ENCODE peak calls at places on chromosomes 4 and X, in seven cellular contexts. U, G, E, F, V, M and W are unnamed samples. For H3K4me1 and H3K9me3, the result is how much of the 10 kb centered on the place peaks cover.

GRCh38 chr4:86114563-86114962 is 245.3 kb downstream of the MAPK10 start:
- DNase-seq in U (no peak), G (no peak), E (no peak), F (no peak), V (no peak), M (no peak), W (no peak)

GRCh38 chr4:143667461-143667860 is 33.0 kb downstream of the FREM3 start:
- DNase-seq in U (peak), G (peak), E (peak), F (no peak), V (peak), M (peak), W (no peak)

GRCh38 chrX:121755541-121755940 is 708.1 kb downstream of the GLUD2 start:
- DNase-seq in U (no peak), G (no peak), E (peak), F (no peak), V (no peak), M (no peak), W (no peak)

GRCh38 chrX:16839852-16840460 is 30.2 kb downstream of the RBBP7 start:
- DNase-seq in U (no peak), G (no peak), E (peak), F (no peak), V (no peak), M (no peak), W (peak)

GRCh38 chr4:186762865-186763264 is 39.2 kb upstream of the FAT1 start:
- DNase-seq in U (no peak), G (no peak), E (no peak), F (no peak), V (no peak), M (no peak), W (no peak)

GRCh38 chrX:130902783-130903613 is at the start of gene ENOX2:
- DNase-seq in U (peak), G (peak), E (peak), F (peak), V (peak), M (peak), W (peak)

GRCh38 chrX:11531226-11531625 is 134.5 kb downstream of the ARHGAP6 start:
- DNase-seq in U (no peak), G (peak), E (no peak), F (peak), V (no peak), M (no peak), W (no peak)

GRCh38 chrX:69431417-69431816 is 72.7 kb upstream of the NALF2 start:
- DNase-seq in U (no peak), G (no peak), E (no peak), F (no peak), V (no peak), M (no peak), W (no peak)

GRCh38 chr4:61740950-61741638 is 541.0 kb downstream of the ADGRL3 start:
- DNase-seq in U (no peak), G (no peak), E (peak), F (no peak), V (peak), M (no peak), W (peak)

GRCh38 chrX:107729558-107730297 is 45.9 kb downstream of the TSC22D3 start:
- DNase-seq in U (no peak), G (no peak), E (no peak), F (no peak), V (peak), M (no peak), W (peak)

GRCh38 chr4:835148-836002 is 9.4 kb upstream of the CPLX1 start:
- DNase-seq in U (peak), G (no peak), E (no peak), F (no peak), V (peak), M (peak), W (no peak)

GRCh38 chr4:132691668-132692067 is 457.4 kb upstream of the PCDH10 start:
- DNase-seq in U (no peak), G (peak), E (no peak), F (no peak), V (no peak), M (no peak), W (no peak)

GRCh38 chrX:94831364-94831763 is 1157.4 kb downstream of the FAM133A start:
- DNase-seq in U (no peak), G (no peak), E (peak), F (no peak), V (no peak), M (no peak), W (no peak)

GRCh38 chr4:8353912-8354453 is 84.4 kb downstream of the HTRA3 start:
- DNase-seq in U (no peak), G (no peak), E (no peak), F (no peak), V (no peak), M (no peak), W (peak)

GRCh38 chr4:27357283-27357682 is 496.6 kb downstream of the STIM2 start:
- DNase-seq in U (no peak), G (no peak), E (no peak), F (no peak), V (no peak), M (no peak), W (no peak)

GRCh38 chr4:109078724-109079123 is 223.7 kb downstream of the COL25A1 start:
- DNase-seq in U (no peak), G (peak), E (no peak), F (no peak), V (no peak), M (no peak), W (no peak)

GRCh38 chr4:178316211-178316610 is 874.0 kb upstream of the AGA start:
- DNase-seq in U (no peak), G (no peak), E (no peak), F (no peak), V (no peak), M (no peak), W (no peak)

GRCh38 chrX:12142661-12143060 is 4.4 kb downstream of the FRMPD4 start:
- DNase-seq in U (no peak), G (no peak), E (no peak), F (no peak), V (no peak), M (no peak), W (no peak)

GRCh38 chrX:123743312-123743711 is 10.5 kb upstream of the THOC2 start:
- DNase-seq in U (no peak), G (no peak), E (no peak), F (no peak), V (no peak), M (no peak), W (no peak)

GRCh38 chr4:127995776-127996175 is 30.6 kb downstream of the ABHD18 start:
- DNase-seq in U (no peak), G (no peak), E (no peak), F (no peak), V (no peak), M (no peak), W (no peak)

GRCh38 chr4:18816228-18816891 is 794.8 kb upstream of the LCORL start:
- DNase-seq in U (no peak), G (no peak), E (no peak), F (no peak), V (no peak), M (no peak), W (no peak)

GRCh38 chr4:185682236-185682635 is 129.8 kb downstream of the SORBS2 start:
- DNase-seq in U (no peak), G (peak), E (no peak), F (no peak), V (no peak), M (no peak), W (no peak)

GRCh38 chr4:93317571-93317970 is 511.0 kb upstream of the ATOH1 start:
- DNase-seq in U (no peak), G (peak), E (no peak), F (no peak), V (no peak), M (no peak), W (no peak)

GRCh38 chr4:107283587-107284559 is 247.8 kb upstream of the DKK2 start:
- DNase-seq in U (no peak), G (peak), E (no peak), F (no peak), V (no peak), M (no peak), W (peak)

GRCh38 chrX:24025741-24026402 is 1.1 kb downstream of the KLHL15 start:
- DNase-seq in U (peak), G (peak), E (no peak), F (no peak), V (peak), M (no peak), W (no peak)

GRCh38 chrX:9327086-9327746 is 137.6 kb upstream of the TBL1X start:
- DNase-seq in U (no peak), G (no peak), E (no peak), F (no peak), V (no peak), M (no peak), W (no peak)

GRCh38 chrX:65635371-65635770 is 32.1 kb upstream of the MSN start:
- DNase-seq in U (no peak), G (no peak), E (no peak), F (no peak), V (peak), M (peak), W (no peak)

GRCh38 chr4:38856046-38856445 is 571 bp downstream of the TLR6 start:
- DNase-seq in U (no peak), G (no peak), E (no peak), F (peak), V (peak), M (no peak), W (no peak)

GRCh38 chrX:6384391-6384790 is 150.5 kb downstream of the VCX3A start:
- DNase-seq in U (no peak), G (no peak), E (peak), F (no peak), V (no peak), M (no peak), W (no peak)

GRCh38 chrX:23784487-23785301 is 1.7 kb downstream of the SAT1 start:
- DNase-seq in U (no peak), G (peak), E (no peak), F (peak), V (no peak), M (no peak), W (no peak)

GRCh38 chr4:3303445-3303824 is 10.6 kb downstream of the RGS12 start:
- DNase-seq in U (no peak), G (no peak), E (no peak), F (no peak), V (no peak), M (no peak), W (peak)

GRCh38 chr4:3300198-3300671 is 7.4 kb downstream of the RGS12 start:
- DNase-seq in U (no peak), G (no peak), E (no peak), F (no peak), V (no peak), M (peak), W (peak)

GRCh38 chr4:3302164-3302785 is 9.5 kb downstream of the RGS12 start:
- DNase-seq in U (no peak), G (peak), E (no peak), F (no peak), V (no peak), M (peak), W (peak)

GRCh38 chr4:3302786-3303444 is 10.1 kb downstream of the RGS12 start:
- DNase-seq in U (no peak), G (no peak), E (no peak), F (peak), V (no peak), M (peak), W (peak)

GRCh38 chr4:3301450-3302163 is 8.8 kb downstream of the RGS12 start:
- DNase-seq in U (no peak), G (no peak), E (no peak), F (no peak), V (no peak), M (peak), W (peak)
- H3K4me1 ChIP-seq in U (under half), G (half or more), E (half or more), F (under half), V (half or more), M (under half), W (under half)

GRCh38 chr4:34258176-34258575 is 1986.1 kb downstream of the ARAP2 start:
- DNase-seq in U (no peak), G (no peak), E (no peak), F (no peak), V (no peak), M (no peak), W (no peak)

GRCh38 chr4:34261799-34262314 is 1982.5 kb downstream of the ARAP2 start:
- DNase-seq in U (no peak), G (no peak), E (peak), F (no peak), V (no peak), M (no peak), W (peak)
- H3K9me3 ChIP-seq in U (under half), G (under half), E (under half), F (under half), V (under half), M (under half), W (under half)

GRCh38 chr4:118997601-118998000 is 108.9 kb downstream of the SYNPO2 start:
- DNase-seq in U (no peak), G (no peak), E (no peak), F (no peak), V (no peak), M (no peak), W (no peak)

GRCh38 chr4:119005888-119006287 is 117.2 kb downstream of the SYNPO2 start:
- DNase-seq in U (no peak), G (no peak), E (no peak), F (no peak), V (no peak), M (no peak), W (no peak)

GRCh38 chr4:118995693-118996391 is 107.2 kb downstream of the SYNPO2 start:
- DNase-seq in U (no peak), G (no peak), E (no peak), F (no peak), V (no peak), M (no peak), W (no peak)

GRCh38 chr4:118999919-119000318 is 111.3 kb downstream of the SYNPO2 start:
- DNase-seq in U (no peak), G (no peak), E (no peak), F (no peak), V (no peak), M (no peak), W (no peak)

DNA sequence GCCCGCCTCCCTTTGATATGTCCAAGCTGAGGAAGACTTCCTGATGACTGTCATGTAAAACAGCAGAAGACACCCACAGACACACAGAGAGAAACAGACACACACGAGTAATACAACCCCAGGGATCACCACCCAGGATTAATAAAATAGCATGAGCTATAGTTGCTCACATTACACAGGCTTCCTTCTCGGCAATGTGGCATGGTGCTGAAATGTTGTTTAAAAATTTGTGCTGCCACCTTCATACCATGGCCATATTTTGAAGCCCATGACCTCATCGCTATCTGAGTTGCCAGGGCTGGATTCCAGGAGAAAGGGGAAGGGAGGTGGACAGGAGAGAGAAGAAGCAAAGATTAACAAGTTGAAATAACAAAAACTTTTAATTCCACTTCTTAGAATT is 111.7 kb downstream of the SYNPO2 start:
- DNase-seq in U (no peak), G (no peak), E (no peak), F (no peak), V (peak), M (no peak), W (no peak)
- H3K27ac ChIP-seq in U (no peak), G (no peak), E (no peak), F (no peak), V (peak), M (peak), W (no peak)

DNA sequence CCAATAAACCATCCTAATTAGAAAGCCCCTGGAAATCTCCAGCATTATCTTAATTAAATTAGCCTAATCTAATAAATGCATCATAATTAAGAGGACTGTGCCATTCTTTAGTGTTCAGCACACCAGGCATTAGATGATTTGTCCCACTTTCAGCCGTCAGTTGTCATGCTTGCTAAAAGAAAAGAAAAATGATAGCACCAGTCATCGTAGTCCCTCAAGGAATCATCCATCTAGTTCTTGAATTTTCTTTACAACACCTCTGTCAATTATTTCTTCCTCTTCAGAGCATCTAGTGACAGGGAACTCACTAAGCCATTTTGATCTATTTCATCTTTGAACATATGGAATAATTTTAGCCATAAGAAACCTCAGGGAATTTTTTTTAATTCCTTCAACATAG is 156.0 kb downstream of the PALLD start:
- DNase-seq in U (no peak), G (no peak), E (no peak), F (no peak), V (no peak), M (no peak), W (no peak)
- H3K4me1 ChIP-seq in U (under half), G (under half), E (under half), F (under half), V (under half), M (under half), W (under half)

GRCh38 chrX:151391722-151392121 is 5.3 kb upstream of the VMA21 start:
- DNase-seq in U (no peak), G (no peak), E (no peak), F (no peak), V (no peak), M (no peak), W (peak)

GRCh38 chrX:151396042-151396826 is 772 bp upstream of the VMA21 start:
- DNase-seq in U (no peak), G (no peak), E (no peak), F (peak), V (peak), M (no peak), W (no peak)

GRCh38 chrX:151397741-151398070 is 700 bp downstream of the VMA21 start:
- DNase-seq in U (no peak), G (peak), E (no peak), F (peak), V (no peak), M (no peak), W (no peak)

GRCh38 chrX:151396827-151397740 is at the start of gene VMA21:
- DNase-seq in U (peak), G (peak), E (peak), F (peak), V (peak), M (peak), W (peak)

GRCh38 chrX:151393514-151393913 is 3.5 kb upstream of the VMA21 start:
- DNase-seq in U (no peak), G (no peak), E (peak), F (peak), V (no peak), M (no peak), W (peak)
- H3K9me3 ChIP-seq in U (under half), G (under half), E (under half), F (under half), V (under half), M (under half), W (under half)

GRCh38 chr4:130479020-130479419 is 1383.1 kb downstream of the C4orf33 start:
- DNase-seq in U (no peak), G (no peak), E (no peak), F (no peak), V (no peak), M (no peak), W (no peak)
- H3K27ac ChIP-seq in U (no peak), G (no peak), E (no peak), F (no peak), V (no peak), M (no peak), W (no peak)

GRCh38 chr4:71449040-71449439 is 110.2 kb downstream of the SLC4A4 start:
- DNase-seq in U (no peak), G (no peak), E (no peak), F (no peak), V (no peak), M (no peak), W (no peak)

GRCh38 chr4:71449878-71450277 is 111.1 kb downstream of the SLC4A4 start:
- DNase-seq in U (no peak), G (no peak), E (no peak), F (no peak), V (no peak), M (no peak), W (no peak)

GRCh38 chr4:71441186-71442169 is 102.7 kb downstream of the SLC4A4 start:
- DNase-seq in U (no peak), G (no peak), E (no peak), F (no peak), V (no peak), M (no peak), W (no peak)

GRCh38 chr4:71446479-71447081 is 107.8 kb downstream of the SLC4A4 start:
- DNase-seq in U (no peak), G (no peak), E (no peak), F (no peak), V (no peak), M (no peak), W (no peak)

DNA sequence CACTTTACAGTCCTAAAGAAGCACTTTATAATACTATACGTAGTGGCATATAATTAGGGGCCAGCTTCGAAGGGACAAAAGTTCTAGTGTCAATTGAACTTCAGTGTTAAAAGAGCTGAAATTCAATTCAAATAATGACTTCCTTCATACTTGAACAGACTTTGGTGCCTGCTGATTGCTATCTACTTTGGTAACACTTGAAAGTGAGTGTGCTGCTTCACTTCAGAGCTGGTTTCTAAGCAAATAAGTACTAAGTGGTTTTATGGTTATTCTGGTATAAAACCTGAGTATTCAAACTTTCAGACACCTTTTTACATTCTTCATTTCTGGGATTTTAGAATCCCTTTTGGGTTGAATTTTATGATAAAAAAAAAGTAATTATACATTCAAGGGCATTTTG is 107.0 kb downstream of the SLC4A4 start:
- DNase-seq in U (no peak), G (no peak), E (no peak), F (no peak), V (no peak), M (no peak), W (no peak)
- H3K4me1 ChIP-seq in U (under half), G (under half), E (under half), F (under half), V (under half), M (under half), W (under half)

GRCh38 chr4:97367878-97368277 is 775.4 kb downstream of the STPG2 start:
- DNase-seq in U (no peak), G (peak), E (no peak), F (no peak), V (no peak), M (no peak), W (no peak)
- H3K9me3 ChIP-seq in U (under half), G (under half), E (under half), F (under half), V (under half), M (under half), W (half or more)

GRCh38 chr4:145155268-145155870 is 25.0 kb downstream of the OTUD4 start:
- DNase-seq in U (no peak), G (peak), E (no peak), F (no peak), V (no peak), M (no peak), W (no peak)

GRCh38 chr4:145153181-145153903 is 27.0 kb downstream of the OTUD4 start:
- DNase-seq in U (no peak), G (peak), E (no peak), F (no peak), V (no peak), M (no peak), W (no peak)

GRCh38 chr4:145154573-145154972 is 25.8 kb downstream of the OTUD4 start:
- DNase-seq in U (no peak), G (peak), E (peak), F (peak), V (peak), M (no peak), W (peak)

GRCh38 chr4:145148980-145149379 is 31.4 kb downstream of the OTUD4 start:
- DNase-seq in U (no peak), G (no peak), E (no peak), F (no peak), V (no peak), M (no peak), W (no peak)

GRCh38 chr4:145153904-145154298 is 26.5 kb downstream of the OTUD4 start:
- DNase-seq in U (no peak), G (peak), E (no peak), F (no peak), V (no peak), M (no peak), W (no peak)
- H3K27ac ChIP-seq in U (no peak), G (peak), E (no peak), F (no peak), V (peak), M (no peak), W (no peak)